ENCODE peak calls at places on chromosomes 4 and X, in five cellular contexts. I, W, L, O and Q are unnamed samples. For H3F3A and H3K4me1, the result is how much of the 10 kb centered on the place peaks cover.

GRCh38 chrX:14758029-14758491 is 114.8 kb downstream of the FANCB start:
- DNase-seq in I (no peak), W (no peak), L (no peak), O (no peak), Q (no peak)

GRCh38 chr4:86329431-86329830 is 30.4 kb downstream of the MAPK10 start:
- DNase-seq in I (no peak), W (no peak), L (no peak), O (no peak), Q (no peak)

GRCh38 chr4:180640193-180640592 is 1603.0 kb upstream of the TENM3 start:
- DNase-seq in I (no peak), W (no peak), L (no peak), O (peak), Q (no peak)

GRCh38 chrX:47658684-47659515 is at the start of gene UXT:
- DNase-seq in I (peak), W (peak), L (peak), O (peak), Q (peak)

GRCh38 chr4:44425614-44426208 is 22.9 kb downstream of the KCTD8 start:
- DNase-seq in I (peak), W (peak), L (no peak), O (peak), Q (peak)

GRCh38 chr4:77734928-77735327 is 84.2 kb downstream of the CNOT6L start:
- DNase-seq in I (no peak), W (peak), L (peak), O (peak), Q (no peak)

GRCh38 chrX:56764975-56765791 is 36.1 kb downstream of the NBDY start:
- DNase-seq in I (no peak), W (no peak), L (peak), O (no peak), Q (no peak)

GRCh38 chrX:29926056-29926455 is 289.3 kb upstream of the MAGEB2 start:
- DNase-seq in I (no peak), W (no peak), L (no peak), O (no peak), Q (no peak)

DNA sequence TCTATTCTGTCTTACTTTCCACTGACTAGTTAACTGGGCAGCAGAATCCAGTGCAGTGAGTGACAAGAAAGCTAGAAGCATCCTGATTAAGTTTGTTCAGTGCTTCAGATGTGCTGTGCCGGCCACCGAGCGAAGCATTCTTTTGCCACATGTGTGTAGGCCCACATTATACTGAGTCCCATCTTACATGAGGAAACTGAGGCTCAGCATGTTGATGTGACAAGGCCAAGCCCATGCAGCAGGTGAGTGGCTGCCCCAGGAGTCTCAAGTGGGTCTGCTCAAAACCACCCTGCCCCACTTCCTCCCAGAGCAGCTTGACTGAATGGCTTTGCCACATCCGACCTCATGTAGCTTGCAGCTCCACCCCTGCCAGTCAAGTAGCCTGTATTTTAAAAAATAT is 50.5 kb downstream of the RHOH start:
- DNase-seq in I (no peak), W (no peak), L (no peak), O (no peak), Q (no peak)
- H3F3A ChIP-seq in I (under half), W (under half), L (under half), O (under half), Q (under half)

GRCh38 chr4:38600575-38600974 is 63.4 kb upstream of the KLF3 start:
- DNase-seq in I (no peak), W (no peak), L (no peak), O (no peak), Q (no peak)
- H3K4me2 ChIP-seq in I (no peak), W (no peak), L (no peak), O (no peak), Q (peak)

GRCh38 chr4:102259081-102259480 is 86.2 kb downstream of the SLC39A8 start:
- DNase-seq in I (no peak), W (no peak), L (no peak), O (no peak), Q (peak)

GRCh38 chr4:102268355-102268754 is 76.9 kb downstream of the SLC39A8 start:
- DNase-seq in I (no peak), W (no peak), L (no peak), O (no peak), Q (no peak)

GRCh38 chr4:102259702-102260101 is 85.6 kb downstream of the SLC39A8 start:
- DNase-seq in I (no peak), W (no peak), L (no peak), O (no peak), Q (no peak)

GRCh38 chr4:102263024-102263787 is 82.1 kb downstream of the SLC39A8 start:
- DNase-seq in I (peak), W (peak), L (peak), O (peak), Q (peak)
- H3K4me1 ChIP-seq in I (under half), W (under half), L (under half), O (under half), Q (under half)

GRCh38 chr4:112289407-112290253 is 3.9 kb upstream of the TIFA start:
- DNase-seq in I (no peak), W (no peak), L (no peak), O (no peak), Q (no peak)
- H3F3A ChIP-seq in I (under half), W (under half), L (under half), O (under half), Q (under half)

GRCh38 chr4:169030575-169030982 is 20.5 kb upstream of the CBR4 start:
- DNase-seq in I (no peak), W (peak), L (no peak), O (no peak), Q (peak)
- H3K4me2 ChIP-seq in I (no peak), W (no peak), L (no peak), O (no peak), Q (peak)

GRCh38 chr4:1713003-1713397 is 881 bp upstream of the SLBP start:
- DNase-seq in I (no peak), W (no peak), L (no peak), O (peak), Q (no peak)

GRCh38 chr4:1714303-1715001 is 2.3 kb upstream of the SLBP start:
- DNase-seq in I (no peak), W (peak), L (peak), O (peak), Q (peak)

GRCh38 chr4:1716065-1716945 is 4.2 kb upstream of the SLBP start:
- DNase-seq in I (no peak), W (no peak), L (no peak), O (no peak), Q (no peak)

GRCh38 chr4:1717129-1718094 is 3.7 kb downstream of the TMEM129 start:
- DNase-seq in I (no peak), W (no peak), L (no peak), O (no peak), Q (no peak)

GRCh38 chr4:1715002-1715761 is 3.1 kb upstream of the SLBP start:
- DNase-seq in I (no peak), W (peak), L (no peak), O (no peak), Q (no peak)
- H3K4me1 ChIP-seq in I (under half), W (under half), L (under half), O (under half), Q (under half)